ENCODE peak calls at places on chromosome 5, in six cellular contexts. B is stimulated activated CD4-positive, alpha-beta T cell treated with anti-CD3 and anti-CD28 coated beads, Interleukin-4, amount 100 ng/mL, for 4 hours; M is AG08396; Y is islet precursor cell; G is adipocyte; K is nephron progenitor cell. Z is an unnamed sample.

GRCh38 chr5:51881901-51882300 is 498.7 kb downstream of the ISL1 start:
- DNase-seq in B (no peak), M (no peak), Y (peak), G (no peak), K (no peak), Z (no peak)

GRCh38 chr5:81422671-81423070 is 28.7 kb upstream of the ACOT12 start:
- DNase-seq in B (no peak), M (peak), Y (no peak), G (peak), K (no peak), Z (no peak)

GRCh38 chr5:12488161-12488560 is 583.9 kb upstream of the CTNND2 start:
- DNase-seq in B (no peak), M (no peak), Y (no peak), G (no peak), K (no peak), Z (no peak)

GRCh38 chr5:553874-554273 is 29.6 kb upstream of the SLC9A3 start:
- DNase-seq in B (no peak), M (no peak), Y (peak), G (no peak), K (no peak), Z (no peak)

GRCh38 chr5:61758711-61759110 is 426.7 kb downstream of the ZSWIM6 start:
- DNase-seq in B (no peak), M (no peak), Y (no peak), G (no peak), K (no peak), Z (no peak)

GRCh38 chr5:74028406-74028805 is 402.4 kb downstream of the ARHGEF28 start:
- DNase-seq in B (no peak), M (no peak), Y (peak), G (no peak), K (no peak), Z (no peak)

GRCh38 chr5:140557965-140558364 is 692 bp upstream of the SRA1 start:
- DNase-seq in B (no peak), M (no peak), Y (no peak), G (no peak), K (no peak), Z (no peak)

GRCh38 chr5:52822437-52822836 is 34.7 kb downstream of the ITGA1 start:
- DNase-seq in B (no peak), M (no peak), Y (no peak), G (no peak), K (no peak), Z (no peak)

GRCh38 chr5:14286007-14286406 is 142.9 kb downstream of the TRIO start:
- DNase-seq in B (no peak), M (no peak), Y (no peak), G (no peak), K (no peak), Z (no peak)

GRCh38 chr5:8123559-8123958 is 254.6 kb downstream of the MTRR start:
- DNase-seq in B (no peak), M (no peak), Y (no peak), G (no peak), K (no peak), Z (no peak)

GRCh38 chr5:106393276-106393675 is 1277.5 kb downstream of the EFNA5 start:
- DNase-seq in B (no peak), M (no peak), Y (no peak), G (no peak), K (no peak), Z (no peak)

GRCh38 chr5:179759961-179760541 is 27.4 kb downstream of the MAML1 start:
- DNase-seq in B (peak), M (no peak), Y (peak), G (no peak), K (no peak), Z (no peak)